ENCODE peak calls at places on chromosome 20, in six cellular contexts. P, A, B, C, L and I are unnamed samples.

GRCh38 chr20:11114382-11114781 is 440.6 kb upstream of the JAG1 start:
- DNase-seq in P (no peak), A (no peak), B (no peak), C (no peak), L (no peak), I (no peak)

GRCh38 chr20:18567739-18568091 is 483 bp downstream of the SMIM26 start:
- DNase-seq in P (no peak), A (no peak), B (no peak), C (no peak), L (no peak), I (no peak)

GRCh38 chr20:13312300-13312699 is 91.2 kb downstream of the ISM1 start:
- DNase-seq in P (no peak), A (no peak), B (no peak), C (no peak), L (no peak), I (no peak)

GRCh38 chr20:20459726-20460125 is 91.8 kb downstream of the INSM1 start:
- DNase-seq in P (no peak), A (no peak), B (no peak), C (no peak), L (no peak), I (no peak)

GRCh38 chr20:675453-676314 is at the start of gene SCRT2:
- DNase-seq in P (peak; percentile 85), A (no peak), B (peak; percentile 72), C (peak; percentile 71), L (no peak), I (no peak)

GRCh38 chr20:63071541-63072181 is 64.9 kb upstream of the BHLHE23 start:
- DNase-seq in P (no peak), A (no peak), B (no peak), C (peak; percentile 18), L (peak; percentile 86), I (peak; percentile 70)

GRCh38 chr20:4613718-4614620 is 107.7 kb upstream of the PRND start:
- DNase-seq in P (no peak), A (peak; percentile 91), B (no peak), C (peak; percentile 65), L (no peak), I (no peak)

GRCh38 chr20:8856668-8857067 is 212.2 kb upstream of the PLCB4 start:
- DNase-seq in P (no peak), A (no peak), B (no peak), C (no peak), L (no peak), I (no peak)

GRCh38 chr20:10434832-10435812 is at the start of gene SLX4IP:
- DNase-seq in P (peak; percentile 95), A (peak; percentile 97), B (peak; percentile 95), C (peak; percentile 98), L (peak; percentile 93), I (peak; percentile 93)

GRCh38 chr20:19764207-19764606 is 6.1 kb downstream of the RIN2 start:
- DNase-seq in P (no peak), A (no peak), B (no peak), C (no peak), L (no peak), I (no peak)

GRCh38 chr20:17630151-17630805 is 51.8 kb downstream of the RRBP1 start:
- DNase-seq in P (no peak), A (no peak), B (no peak), C (no peak), L (no peak), I (no peak)

GRCh38 chr20:973785-974194 is 28.3 kb downstream of the RSPO4 start:
- DNase-seq in P (no peak), A (no peak), B (peak; percentile 41), C (peak; percentile 42), L (no peak), I (no peak)

DNA sequence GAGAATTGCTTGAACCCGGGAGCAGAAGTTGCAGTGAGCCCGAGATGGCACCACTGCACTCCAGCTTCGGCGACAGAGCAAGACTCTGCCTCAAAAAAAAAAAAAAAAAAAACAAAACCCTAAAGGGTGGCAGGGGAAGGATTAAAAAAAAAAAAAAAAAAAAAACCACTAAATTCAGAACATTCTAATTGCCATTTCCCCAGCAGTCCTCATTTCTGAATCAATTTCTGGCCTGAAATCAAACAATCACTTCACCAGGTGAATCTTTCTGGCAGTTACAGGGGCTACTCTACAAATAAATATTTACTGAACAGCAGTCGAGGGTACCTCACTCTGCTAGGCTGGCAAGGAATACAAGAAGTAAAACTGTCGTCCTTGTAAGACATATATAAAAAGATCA is 1.2 kb downstream of the UQCC1 start:
- DNase-seq in P (no peak), A (no peak), B (no peak), C (no peak), L (no peak), I (no peak)
- H3K4me3 ChIP-seq in P (no peak overlapping the region), A (peak overlapping the region; percentile 81), B (no peak overlapping the region), C (peak overlapping the region; percentile 98), L (peak overlapping the region; percentile 66), I (no peak overlapping the region)

GRCh38 chr20:21693322-21693721 is 12.1 kb upstream of the PAX1 start:
- DNase-seq in P (no peak), A (no peak), B (no peak), C (no peak), L (no peak), I (no peak)
- TF ChIP-seq CTCF in P (peak; percentile 22), A (no peak), B (no peak), C (no peak), L (peak; percentile 8), I (no peak)

DNA sequence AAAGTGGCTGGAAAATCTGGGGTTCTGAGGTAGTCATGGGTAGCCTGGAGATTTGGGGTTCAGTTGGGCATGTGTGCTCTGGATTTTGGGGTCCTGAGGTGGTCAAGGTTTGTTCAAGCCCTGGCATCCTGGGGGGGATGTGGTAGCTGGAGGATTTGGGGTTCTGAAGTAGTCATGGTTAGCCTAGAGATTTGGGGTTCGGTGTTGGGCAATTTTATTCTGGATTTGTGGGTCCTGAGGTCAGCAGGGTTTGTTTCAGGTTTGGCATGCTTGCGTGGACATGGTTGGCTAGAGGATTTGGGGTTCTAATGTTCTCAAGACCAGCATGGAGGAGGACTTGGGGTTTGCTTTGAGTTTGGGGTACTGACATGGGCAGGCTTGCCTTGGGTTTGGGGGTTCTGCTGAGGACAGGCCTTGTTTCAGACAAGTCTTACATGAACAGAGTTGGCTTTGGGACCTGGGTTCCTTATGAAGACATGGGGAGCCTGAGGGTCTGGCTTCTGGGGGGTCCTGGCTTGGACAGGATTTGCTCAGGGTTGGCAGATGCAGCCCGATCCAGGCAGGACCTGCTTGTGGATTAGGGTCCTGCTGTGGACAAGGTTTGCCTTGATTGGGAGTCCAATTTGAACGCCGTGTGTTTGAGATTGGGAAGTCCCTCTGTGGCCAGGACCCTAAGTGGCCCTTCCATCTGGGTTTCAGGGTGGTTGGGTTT is 906 bp downstream of the ANKRD60 start:
- DNase-seq in P (no peak), A (no peak), B (no peak), C (no peak), L (peak; percentile 67), I (no peak)
- H3K4me3 ChIP-seq in P (no peak overlapping the region), A (no peak overlapping the region), B (no peak overlapping the region), C (peak overlapping the region; percentile 36), L (no peak overlapping the region), I (no peak overlapping the region)

DNA sequence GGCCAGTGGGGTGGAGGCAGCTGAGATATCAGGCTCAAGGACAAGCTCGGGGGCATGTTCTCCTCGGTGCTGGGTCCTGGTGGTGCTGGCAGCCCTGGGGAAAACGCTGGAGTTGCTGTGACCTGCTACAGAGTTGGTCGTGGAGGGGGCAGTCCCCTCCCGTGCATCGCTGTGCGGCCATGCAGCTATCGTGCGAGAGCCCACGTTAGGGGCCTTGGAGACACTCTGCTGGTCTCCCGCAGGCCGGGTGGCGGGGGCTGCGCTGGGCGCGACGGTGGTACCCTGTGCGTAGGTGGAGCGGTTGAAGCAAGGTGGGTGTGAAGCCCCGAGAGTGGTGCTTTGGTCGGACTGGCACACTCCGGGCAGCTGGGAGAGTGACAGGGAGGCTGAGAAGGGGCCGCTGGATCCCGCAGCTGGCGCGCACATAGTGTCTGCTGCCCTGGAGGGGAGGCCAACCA is 12.0 kb downstream of the LRRN4 start:
- DNase-seq in P (no peak), A (no peak), B (no peak), C (no peak), L (no peak), I (no peak)
- TF ChIP-seq CTCF in P (no peak), A (no peak), B (no peak), C (no peak), L (no peak), I (no peak)

GRCh38 chr20:50439539-50440453 is 70.4 kb upstream of the PTPN1 start:
- DNase-seq in P (no peak), A (no peak), B (no peak), C (no peak), L (no peak), I (no peak)
- H3K4me3 ChIP-seq in P (no peak overlapping the region), A (no peak overlapping the region), B (no peak overlapping the region), C (no peak overlapping the region), L (no peak overlapping the region), I (no peak overlapping the region)

DNA sequence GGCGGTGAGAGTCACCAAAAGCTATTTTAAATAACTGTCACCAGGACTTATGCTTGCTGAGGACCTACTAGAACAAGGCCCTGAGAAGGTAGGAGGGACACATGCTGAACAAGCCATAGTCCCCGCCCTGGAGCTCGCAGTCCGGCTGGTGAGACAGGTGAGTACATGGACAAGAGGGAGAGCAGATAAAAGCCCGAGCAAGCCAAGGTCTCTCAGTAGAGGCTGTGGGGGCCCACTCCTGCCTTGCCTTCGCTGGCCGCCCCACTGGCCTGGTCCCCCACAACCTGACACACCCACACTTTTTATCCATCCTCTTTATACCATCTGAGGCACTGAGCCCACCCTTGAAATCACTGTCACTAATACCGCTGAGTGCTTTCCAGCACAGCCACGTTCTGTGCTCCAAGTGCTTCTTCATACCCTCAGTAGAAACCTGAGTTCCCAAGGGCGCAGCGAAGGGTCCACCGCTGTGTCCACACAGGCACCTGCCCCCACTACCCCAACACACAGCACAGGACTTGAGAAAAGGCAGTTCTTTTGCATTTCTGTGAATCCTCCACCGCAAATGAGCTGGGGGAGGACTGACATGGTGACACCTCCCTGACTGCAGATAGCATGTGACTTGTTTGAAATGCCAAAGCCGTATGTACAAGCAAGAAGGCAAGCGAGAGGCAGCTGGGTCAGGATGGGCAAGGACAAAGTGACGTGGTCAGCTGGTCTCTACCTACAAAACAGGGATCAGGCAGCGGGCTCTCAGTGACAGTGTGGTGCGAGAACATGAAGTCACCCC is 12.1 kb downstream of the DDRGK1 start:
- DNase-seq in P (no peak), A (no peak), B (no peak), C (no peak), L (no peak), I (no peak)
- TF ChIP-seq CTCF in P (no peak), A (no peak), B (no peak), C (no peak), L (no peak), I (no peak)

GRCh38 chr20:47075263-47075662 is 180.6 kb downstream of the EYA2 start:
- DNase-seq in P (no peak), A (no peak), B (no peak), C (no peak), L (no peak), I (no peak)

GRCh38 chr20:47073766-47074475 is 179.3 kb downstream of the EYA2 start:
- DNase-seq in P (no peak), A (no peak), B (no peak), C (no peak), L (peak; percentile 79), I (peak; percentile 38)

GRCh38 chr20:47080365-47080764 is 185.7 kb downstream of the EYA2 start:
- DNase-seq in P (no peak), A (no peak), B (no peak), C (no peak), L (no peak), I (no peak)

GRCh38 chr20:47079047-47079446 is 184.4 kb downstream of the EYA2 start:
- DNase-seq in P (no peak), A (no peak), B (no peak), C (no peak), L (no peak), I (no peak)
- H3K4me3 ChIP-seq in P (no peak overlapping the region), A (no peak overlapping the region), B (no peak overlapping the region), C (no peak overlapping the region), L (no peak overlapping the region), I (no peak overlapping the region)